ENCODE peak calls at places on chromosomes 1 and 21, in five cellular contexts. D, G, K, Z and Q are unnamed samples.

GRCh38 chr1:118785246-118785645 is 202.9 kb downstream of the TBX15 start:
- DNase-seq in D (no peak), G (no peak), K (no peak), Z (no peak), Q (no peak)

GRCh38 chr1:45979074-45979777 is 153.2 kb downstream of the PIK3R3 start:
- DNase-seq in D (peak), G (peak), K (no peak), Z (no peak), Q (no peak)

GRCh38 chr1:175221548-175222175 is 29.1 kb upstream of the KIAA0040 start:
- DNase-seq in D (no peak), G (no peak), K (peak), Z (no peak), Q (peak)

GRCh38 chr1:86833461-86834215 is 80.3 kb downstream of the SELENOF start:
- DNase-seq in D (peak), G (peak), K (peak), Z (peak), Q (peak)

GRCh38 chr1:161307892-161308638 is 1.7 kb downstream of the MPZ start:
- DNase-seq in D (no peak), G (no peak), K (no peak), Z (no peak), Q (no peak)

GRCh38 chr1:204834752-204835151 is 35.9 kb upstream of the NFASC start:
- DNase-seq in D (no peak), G (no peak), K (no peak), Z (no peak), Q (no peak)

GRCh38 chr1:228073061-228073869 is 9.2 kb upstream of the ARF1 start:
- DNase-seq in D (no peak), G (no peak), K (no peak), Z (no peak), Q (no peak)

GRCh38 chr1:112700290-112701226 is 6.4 kb downstream of the RHOC start:
- DNase-seq in D (peak), G (peak), K (peak), Z (peak), Q (peak)

GRCh38 chr1:173802961-173803360 is 21.5 kb upstream of the DARS2 start:
- DNase-seq in D (peak), G (no peak), K (no peak), Z (no peak), Q (no peak)

GRCh38 chr1:200732438-200732837 is 6.3 kb upstream of the CAMSAP2 start:
- DNase-seq in D (no peak), G (no peak), K (no peak), Z (no peak), Q (no peak)

GRCh38 chr1:247415423-247416361 is at the start of gene NLRP3:
- DNase-seq in D (peak), G (no peak), K (no peak), Z (no peak), Q (no peak)

GRCh38 chr1:2318294-2319278 is 72.8 kb downstream of the MORN1 start:
- DNase-seq in D (no peak), G (no peak), K (no peak), Z (no peak), Q (no peak)

GRCh38 chr1:219405531-219406331 is 207.2 kb downstream of the ZC3H11B start:
- DNase-seq in D (no peak), G (no peak), K (no peak), Z (no peak), Q (no peak)

GRCh38 chr1:110003747-110004428 is 19.3 kb downstream of the AHCYL1 start:
- DNase-seq in D (peak), G (peak), K (peak), Z (no peak), Q (peak)

GRCh38 chr1:37858931-37859506 is 373 bp downstream of the MTF1 start:
- DNase-seq in D (no peak), G (no peak), K (peak), Z (no peak), Q (no peak)

GRCh38 chr1:230992100-230992774 is 13.3 kb downstream of the ARV1 start:
- DNase-seq in D (no peak), G (no peak), K (no peak), Z (no peak), Q (no peak)

GRCh38 chr1:41093826-41094225 is 72.3 kb upstream of the SLFNL1 start:
- DNase-seq in D (no peak), G (no peak), K (no peak), Z (no peak), Q (no peak)

GRCh38 chr1:192539450-192540132 is 36.0 kb upstream of the RGS1 start:
- DNase-seq in D (peak), G (peak), K (no peak), Z (peak), Q (peak)

GRCh38 chr1:192543445-192543844 is 32.1 kb upstream of the RGS1 start:
- DNase-seq in D (no peak), G (no peak), K (no peak), Z (no peak), Q (no peak)

GRCh38 chr1:192546596-192547199 is 28.9 kb upstream of the RGS1 start:
- DNase-seq in D (no peak), G (no peak), K (no peak), Z (no peak), Q (no peak)

GRCh38 chr1:192545781-192546521 is 29.6 kb upstream of the RGS1 start:
- DNase-seq in D (no peak), G (no peak), K (no peak), Z (no peak), Q (no peak)

DNA sequence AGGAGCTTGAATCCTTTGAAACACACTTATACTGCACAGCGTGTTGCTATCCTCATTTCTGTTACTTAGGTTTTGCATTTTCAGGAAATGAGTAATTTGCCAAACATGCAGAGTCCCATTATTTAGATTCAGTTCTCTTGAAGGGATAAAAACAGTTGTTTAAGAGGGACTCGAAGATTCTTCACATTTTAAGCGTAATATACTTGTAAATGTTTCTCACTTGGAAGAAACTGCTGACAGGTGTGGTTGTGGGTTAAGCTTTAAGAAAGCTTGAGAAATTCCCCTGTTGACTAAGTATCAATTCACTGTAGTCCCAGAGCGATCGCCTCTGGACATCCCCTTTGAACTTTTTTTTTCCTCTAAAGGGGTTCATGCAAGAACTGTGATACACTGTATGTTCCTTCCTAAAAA is 30.6 kb upstream of the RGS1 start:
- DNase-seq in D (no peak), G (no peak), K (no peak), Z (no peak), Q (peak)
- TF ChIP-seq YY1 in D (no peak), G (no peak), K (no peak), Z (no peak), Q (no peak)

GRCh38 chr1:150564051-150564991 is 15.1 kb downstream of the MCL1 start:
- DNase-seq in D (peak), G (no peak), K (no peak), Z (no peak), Q (no peak)

GRCh38 chr1:150566589-150567340 is 12.6 kb downstream of the MCL1 start:
- DNase-seq in D (no peak), G (no peak), K (no peak), Z (no peak), Q (no peak)

GRCh38 chr1:150568567-150568966 is 10.8 kb downstream of the MCL1 start:
- DNase-seq in D (no peak), G (no peak), K (no peak), Z (no peak), Q (no peak)

GRCh38 chr1:150567341-150567716 is 12.1 kb downstream of the MCL1 start:
- DNase-seq in D (no peak), G (no peak), K (no peak), Z (no peak), Q (no peak)

DNA sequence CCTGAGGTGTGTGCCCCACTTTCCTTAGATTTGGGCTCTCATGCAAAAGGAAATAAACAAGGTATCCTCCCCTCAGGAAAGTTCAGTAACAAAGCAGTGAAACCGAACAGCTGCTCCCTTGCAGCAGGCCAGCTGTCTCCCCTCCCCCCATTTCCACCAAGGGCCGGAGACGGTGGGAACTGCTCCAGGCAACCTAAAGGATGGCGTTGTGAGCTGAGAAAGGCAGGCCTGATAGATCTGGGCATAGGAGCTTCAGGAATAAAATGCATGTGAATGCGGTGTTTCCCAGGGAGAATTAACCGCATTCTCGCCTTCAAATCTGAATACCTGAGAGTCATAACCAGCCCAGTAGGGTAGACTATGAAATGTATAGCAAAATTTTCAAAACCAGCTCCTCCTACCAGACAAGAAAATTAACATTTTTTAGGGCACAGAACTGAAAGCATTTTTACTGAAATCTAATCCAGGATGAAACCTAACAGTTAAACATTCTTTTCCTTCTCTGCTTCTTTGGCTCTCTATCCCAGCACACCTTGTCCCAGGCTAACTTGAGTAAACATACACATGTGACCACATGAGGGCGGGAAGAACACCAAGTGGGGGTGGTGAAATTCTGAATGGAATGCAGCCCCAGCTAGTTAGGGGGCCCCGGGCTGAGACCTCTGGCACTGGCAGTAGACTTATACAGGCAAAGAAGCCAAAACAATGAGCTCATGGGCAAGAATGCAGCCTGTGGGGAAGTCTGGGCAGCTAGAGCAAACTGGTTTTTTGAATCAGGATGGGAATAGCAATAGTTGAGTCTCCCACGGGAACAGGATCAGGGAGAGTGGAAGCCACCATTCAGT is 11.5 kb downstream of the MCL1 start:
- DNase-seq in D (peak), G (no peak), K (peak), Z (peak), Q (peak)
- TF ChIP-seq YY1 in D (no peak), G (no peak), K (no peak), Z (no peak), Q (peak)

GRCh38 chr1:202012544-202013478 is 2.4 kb downstream of the ELF3 start:
- DNase-seq in D (no peak), G (no peak), K (no peak), Z (no peak), Q (no peak)
- TF ChIP-seq YY1 in D (no peak), G (no peak), K (no peak), Z (no peak), Q (no peak)

DNA sequence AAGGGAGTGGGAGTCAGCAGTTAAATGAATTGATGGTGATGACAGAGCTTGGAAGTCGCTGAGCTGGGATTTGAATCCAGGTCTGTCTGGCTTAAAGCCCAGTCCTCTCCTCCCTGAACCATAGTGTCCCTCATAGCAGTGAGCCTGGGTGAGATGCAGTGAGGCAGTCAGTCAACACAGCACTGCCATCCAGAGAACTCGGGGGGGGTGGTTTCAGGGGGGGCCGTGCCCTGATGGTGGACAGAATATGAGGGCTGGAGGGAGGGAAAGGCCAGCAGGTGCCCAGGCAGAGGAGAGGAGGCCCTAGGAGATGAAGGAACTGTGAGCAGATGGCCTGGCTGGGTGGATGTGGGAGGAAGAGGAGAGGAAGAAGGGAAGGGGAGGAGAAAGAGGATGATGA is 405.6 kb downstream of the PTPRU start:
- DNase-seq in D (no peak), G (no peak), K (no peak), Z (no peak), Q (no peak)
- TF ChIP-seq YY1 in D (no peak), G (no peak), K (no peak), Z (no peak), Q (no peak)

GRCh38 chr21:42468511-42469131 is 27.4 kb downstream of the RSPH1 start:
- DNase-seq in D (no peak), G (no peak), K (no peak), Z (no peak), Q (no peak)
- TF ChIP-seq YY1 in D (no peak), G (no peak), K (no peak), Z (no peak), Q (no peak)

GRCh38 chr1:7265771-7266371 is 480.6 kb downstream of the CAMTA1 start:
- DNase-seq in D (peak), G (peak), K (no peak), Z (peak), Q (no peak)
- TF ChIP-seq YY1 in D (peak), G (peak), K (no peak), Z (no peak), Q (no peak)

DNA sequence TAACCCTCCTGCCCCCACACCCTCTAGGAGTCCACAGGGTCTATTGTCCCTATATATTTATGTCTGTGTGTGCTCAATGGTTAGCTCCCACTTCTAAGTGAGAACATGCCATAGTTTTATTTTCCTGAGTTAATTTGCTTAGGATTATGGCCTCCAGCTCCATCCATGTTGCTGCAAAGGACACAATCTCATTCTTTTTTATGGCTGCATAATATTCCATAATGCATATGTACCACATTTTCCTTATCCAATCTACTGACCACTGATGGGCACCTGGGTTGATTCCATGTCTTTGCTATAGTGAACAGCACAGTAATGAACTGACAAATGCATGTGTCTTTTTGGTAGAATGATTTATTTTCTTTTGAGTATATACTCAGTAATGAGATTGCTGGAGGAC is 13.3 kb upstream of the FHAD1 start:
- DNase-seq in D (no peak), G (no peak), K (no peak), Z (no peak), Q (no peak)
- TF ChIP-seq YY1 in D (no peak), G (no peak), K (no peak), Z (no peak), Q (no peak)

DNA sequence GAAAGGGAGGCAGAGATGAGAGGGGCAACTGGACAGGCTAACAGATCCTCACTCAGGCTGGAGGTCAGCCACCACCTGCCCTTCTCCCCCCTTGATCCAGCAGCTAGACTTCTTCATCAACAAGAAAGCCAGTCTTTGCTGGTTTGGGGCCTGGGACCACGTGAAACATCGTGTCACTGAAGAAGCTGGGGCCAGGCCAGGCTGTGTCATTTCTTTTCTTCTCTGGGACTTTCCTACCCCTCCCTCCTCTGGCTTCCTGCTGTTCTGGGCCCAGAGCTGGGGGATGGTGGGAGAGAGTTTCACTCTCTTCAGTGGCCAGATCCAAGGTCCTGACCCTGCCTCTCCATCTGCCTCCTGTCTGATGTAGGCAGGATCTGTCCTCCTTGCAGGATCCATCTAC is 18.1 kb upstream of the SLC26A9 start:
- DNase-seq in D (no peak), G (no peak), K (no peak), Z (no peak), Q (no peak)
- TF ChIP-seq YY1 in D (no peak), G (no peak), K (no peak), Z (no peak), Q (no peak)

GRCh38 chr1:94481473-94481933 is 60.1 kb downstream of the F3 start:
- DNase-seq in D (peak), G (peak), K (peak), Z (peak), Q (peak)
- TF ChIP-seq YY1 in D (no peak), G (no peak), K (no peak), Z (no peak), Q (no peak)